ENCODE peak calls at places on chromosomes 1 and 21, in seven cellular contexts. M is iris pigment epithelial cell, N is cardiac fibroblast, J is AG08396, D is activated T-cell treated with anti-CD3 and anti-CD28 coated beads for 1 hour, F is osteocyte, P is NCI-H1092 treated with DMSO at 0.1 percent for 48 hours. A is an unnamed sample.

GRCh38 chr1:244052011-244052727 is 1.1 kb downstream of the ZBTB18 start:
- DNase-seq in M (peak), N (no peak), J (no peak), D (no peak), F (no peak), P (peak), A (no peak)

GRCh38 chr1:162138107-162138506 is 68.6 kb downstream of the NOS1AP start:
- DNase-seq in M (no peak), N (no peak), J (no peak), D (no peak), F (no peak), P (no peak), A (no peak)

GRCh38 chr1:106268070-106268469 is 788.4 kb upstream of the PRMT6 start:
- DNase-seq in M (no peak), N (peak), J (no peak), D (no peak), F (no peak), P (peak), A (no peak)

GRCh38 chr1:224929335-224930237 is at the start of gene DNAH14:
- DNase-seq in M (peak), N (peak), J (peak), D (no peak), F (peak), P (peak), A (no peak)

GRCh38 chr1:184734972-184735371 is 19.7 kb downstream of the EDEM3 start:
- DNase-seq in M (no peak), N (no peak), J (no peak), D (no peak), F (no peak), P (no peak), A (no peak)

GRCh38 chr1:45146833-45147232 is 59.6 kb downstream of the ZSWIM5 start:
- DNase-seq in M (peak), N (no peak), J (no peak), D (no peak), F (no peak), P (no peak), A (no peak)

GRCh38 chr1:84171471-84171870 is 27.4 kb downstream of the PRKACB start:
- DNase-seq in M (no peak), N (no peak), J (no peak), D (no peak), F (no peak), P (no peak), A (no peak)

GRCh38 chr21:38266732-38267131 is 9.9 kb downstream of the KCNJ15 start:
- DNase-seq in M (no peak), N (peak), J (peak), D (no peak), F (no peak), P (no peak), A (peak)

GRCh38 chr1:85374160-85374559 is 90.8 kb downstream of the DDAH1 start:
- DNase-seq in M (peak), N (peak), J (peak), D (no peak), F (no peak), P (no peak), A (peak)

GRCh38 chr1:152110365-152110859 is 4.8 kb downstream of the TCHH start:
- DNase-seq in M (peak), N (peak), J (peak), D (no peak), F (peak), P (no peak), A (no peak)

GRCh38 chr1:186974774-186975181 is 146.0 kb downstream of the PLA2G4A start:
- DNase-seq in M (peak), N (peak), J (peak), D (no peak), F (no peak), P (no peak), A (no peak)

GRCh38 chr1:47235822-47236221 is 3.8 kb upstream of the TAL1 start:
- DNase-seq in M (no peak), N (no peak), J (peak), D (no peak), F (no peak), P (no peak), A (no peak)

GRCh38 chr1:201429771-201430501 is 8.4 kb upstream of the TNNI1 start:
- DNase-seq in M (no peak), N (no peak), J (no peak), D (no peak), F (no peak), P (no peak), A (no peak)

GRCh38 chr1:219271914-219272545 is 98.4 kb downstream of the LYPLAL1 start:
- DNase-seq in M (peak), N (peak), J (peak), D (no peak), F (no peak), P (no peak), A (no peak)

GRCh38 chr1:58881471-58881994 is 97.7 kb upstream of the JUN start:
- DNase-seq in M (peak), N (peak), J (peak), D (no peak), F (no peak), P (no peak), A (peak)

GRCh38 chr1:206784471-206784903 is 12.2 kb upstream of the IL10 start:
- DNase-seq in M (no peak), N (no peak), J (no peak), D (peak), F (no peak), P (no peak), A (no peak)

GRCh38 chr1:54126271-54126815 is 26.5 kb downstream of the CDCP2 start:
- DNase-seq in M (peak), N (no peak), J (no peak), D (no peak), F (no peak), P (no peak), A (no peak)

GRCh38 chr1:63408331-63408730 is 40.9 kb downstream of the ALG6 start:
- DNase-seq in M (peak), N (peak), J (peak), D (no peak), F (no peak), P (no peak), A (no peak)

GRCh38 chr1:23916209-23917131 is 3.3 kb upstream of the CNR2 start:
- DNase-seq in M (peak), N (peak), J (peak), D (peak), F (no peak), P (peak), A (no peak)

GRCh38 chr1:178645157-178645825 is 79.8 kb upstream of the RALGPS2 start:
- DNase-seq in M (no peak), N (no peak), J (no peak), D (no peak), F (no peak), P (no peak), A (no peak)

GRCh38 chr1:186812560-186812959 is 16.2 kb upstream of the PLA2G4A start:
- DNase-seq in M (peak), N (peak), J (no peak), D (no peak), F (no peak), P (no peak), A (no peak)

GRCh38 chr21:43815107-43815742 is 25.8 kb downstream of the RRP1 start:
- DNase-seq in M (no peak), N (no peak), J (no peak), D (no peak), F (no peak), P (no peak), A (no peak)

GRCh38 chr1:47178665-47179022 is 11.2 kb downstream of the PDZK1IP1 start:
- DNase-seq in M (no peak), N (no peak), J (no peak), D (no peak), F (peak), P (no peak), A (no peak)

GRCh38 chr1:37606481-37607263 is 10.9 kb upstream of the GNL2 start:
- DNase-seq in M (peak), N (peak), J (peak), D (no peak), F (no peak), P (no peak), A (no peak)

GRCh38 chr1:222618001-222618879 is at the start of gene MIA3:
- DNase-seq in M (peak), N (no peak), J (peak), D (peak), F (peak), P (peak), A (peak)

GRCh38 chr1:154624756-154625643 is 17.0 kb upstream of the ADAR start:
- DNase-seq in M (peak), N (peak), J (peak), D (no peak), F (no peak), P (no peak), A (no peak)

GRCh38 chr1:151990856-151991198 is 2.8 kb downstream of the S100A10 start:
- DNase-seq in M (peak), N (peak), J (peak), D (no peak), F (no peak), P (peak), A (no peak)

GRCh38 chr1:234484991-234485739 is 6.2 kb upstream of the TARBP1 start:
- DNase-seq in M (no peak), N (no peak), J (no peak), D (no peak), F (no peak), P (no peak), A (no peak)

GRCh38 chr1:30883389-30884172 is 25.0 kb downstream of the SDC3 start:
- DNase-seq in M (no peak), N (no peak), J (no peak), D (no peak), F (no peak), P (no peak), A (no peak)

GRCh38 chr1:8847990-8848389 is 30.5 kb downstream of the ENO1 start:
- DNase-seq in M (no peak), N (no peak), J (no peak), D (no peak), F (no peak), P (peak), A (no peak)

GRCh38 chr1:38154089-38154470 is 107.5 kb upstream of the POU3F1 start:
- DNase-seq in M (no peak), N (no peak), J (no peak), D (no peak), F (no peak), P (no peak), A (no peak)

GRCh38 chr1:228148971-228149340 is 774 bp upstream of the GJC2 start:
- DNase-seq in M (no peak), N (no peak), J (no peak), D (no peak), F (no peak), P (no peak), A (no peak)

GRCh38 chr1:231335663-231336602 is 1.7 kb downstream of the EXOC8 start:
- DNase-seq in M (no peak), N (no peak), J (no peak), D (no peak), F (no peak), P (no peak), A (no peak)

A was measured in H54.